ENCODE peak calls at places on chromosomes 16 and 17, in nine cellular contexts. I, Q, Y, E, D, G, W, H and J are unnamed samples. For H3K27me3, the result is how much of the 10 kb centered on the place peaks cover.

GRCh38 chr16:3837851-3838564 is 42.5 kb downstream of the CREBBP start:
- DNase-seq in I (no peak), Q (no peak), Y (no peak), E (no peak), D (no peak), G (no peak), W (no peak), H (no peak), J (no peak)

GRCh38 chr17:80449194-80449929 is 27.0 kb downstream of the NPTX1 start:
- DNase-seq in I (no peak), Q (no peak), Y (no peak), E (no peak), D (no peak), G (no peak), W (no peak), H (no peak), J (no peak)

GRCh38 chr17:81821603-81822311 is 11.3 kb downstream of the MCRIP1 start:
- DNase-seq in I (peak), Q (peak), Y (no peak), E (no peak), D (peak), G (no peak), W (peak), H (peak), J (no peak)

GRCh38 chr16:31352344-31353115 is 2.4 kb upstream of the ITGAX start:
- DNase-seq in I (no peak), Q (no peak), Y (no peak), E (no peak), D (no peak), G (no peak), W (no peak), H (no peak), J (no peak)

GRCh38 chr17:42184717-42185496 is at the start of gene HCRT:
- DNase-seq in I (no peak), Q (no peak), Y (no peak), E (no peak), D (no peak), G (no peak), W (no peak), H (no peak), J (no peak)

GRCh38 chr17:72273301-72274056 is 152.7 kb downstream of the SOX9 start:
- DNase-seq in I (peak), Q (no peak), Y (no peak), E (no peak), D (no peak), G (no peak), W (no peak), H (peak), J (no peak)

GRCh38 chr17:29619251-29619650 is 3.5 kb downstream of the CORO6 start:
- DNase-seq in I (peak), Q (no peak), Y (no peak), E (no peak), D (no peak), G (no peak), W (peak), H (no peak), J (no peak)

GRCh38 chr16:75695708-75696107 is 5.6 kb downstream of the DUXB start:
- DNase-seq in I (no peak), Q (no peak), Y (no peak), E (no peak), D (no peak), G (no peak), W (peak), H (no peak), J (no peak)

GRCh38 chr16:15975172-15975571 is 25.8 kb downstream of the ABCC1 start:
- DNase-seq in I (no peak), Q (no peak), Y (no peak), E (no peak), D (no peak), G (no peak), W (no peak), H (no peak), J (no peak)

GRCh38 chr16:87443031-87443430 is 49.8 kb downstream of the ZCCHC14 start:
- DNase-seq in I (no peak), Q (no peak), Y (no peak), E (no peak), D (no peak), G (no peak), W (no peak), H (no peak), J (no peak)

GRCh38 chr17:32742686-32743538 is 134.0 kb downstream of the MYO1D start:
- DNase-seq in I (no peak), Q (no peak), Y (no peak), E (no peak), D (no peak), G (no peak), W (no peak), H (no peak), J (no peak)

GRCh38 chr17:3843935-3844516 is 2.0 kb downstream of the NCBP3 start:
- DNase-seq in I (no peak), Q (no peak), Y (peak), E (no peak), D (no peak), G (peak), W (peak), H (peak), J (peak)

GRCh38 chr16:49471038-49471727 is 97.6 kb downstream of the C16orf78 start:
- DNase-seq in I (no peak), Q (no peak), Y (no peak), E (no peak), D (no peak), G (no peak), W (peak), H (no peak), J (no peak)

GRCh38 chr17:74524751-74525725 is 6.2 kb downstream of the CD300LB start:
- DNase-seq in I (no peak), Q (no peak), Y (no peak), E (no peak), D (peak), G (no peak), W (peak), H (no peak), J (no peak)

GRCh38 chr17:72618018-72618509 is 474.4 kb downstream of the SLC39A11 start:
- DNase-seq in I (no peak), Q (no peak), Y (peak), E (no peak), D (no peak), G (no peak), W (peak), H (peak), J (peak)

GRCh38 chr17:65370669-65371126 is 190.8 kb downstream of the AXIN2 start:
- DNase-seq in I (no peak), Q (no peak), Y (no peak), E (no peak), D (no peak), G (no peak), W (peak), H (peak), J (no peak)

GRCh38 chr17:73269791-73270190 is 8.1 kb upstream of the CPSF4L start:
- DNase-seq in I (no peak), Q (no peak), Y (no peak), E (no peak), D (no peak), G (no peak), W (no peak), H (no peak), J (no peak)

GRCh38 chr17:2030779-2031163 is 818 bp downstream of the DPH1 start:
- DNase-seq in I (no peak), Q (no peak), Y (no peak), E (peak), D (no peak), G (no peak), W (peak), H (no peak), J (no peak)

GRCh38 chr17:17408236-17408794 is 68.5 kb upstream of the MED9 start:
- DNase-seq in I (peak), Q (no peak), Y (no peak), E (no peak), D (peak), G (no peak), W (no peak), H (peak), J (no peak)

GRCh38 chr16:10877472-10877946 is 507 bp downstream of the CIITA start:
- DNase-seq in I (no peak), Q (no peak), Y (no peak), E (no peak), D (no peak), G (no peak), W (no peak), H (no peak), J (no peak)
- H3K27me3 ChIP-seq in I (under half), Q (half or more), Y (under half), E (under half), D (under half), G (under half), W (half or more), H (under half), J (under half)

GRCh38 chr16:77439106-77439505 is 4.3 kb upstream of the ADAMTS18 start:
- DNase-seq in I (no peak), Q (no peak), Y (no peak), E (no peak), D (no peak), G (no peak), W (no peak), H (no peak), J (no peak)
- H3K27me3 ChIP-seq in I (under half), Q (half or more), Y (under half), E (under half), D (under half), G (under half), W (under half), H (under half), J (under half)

DNA sequence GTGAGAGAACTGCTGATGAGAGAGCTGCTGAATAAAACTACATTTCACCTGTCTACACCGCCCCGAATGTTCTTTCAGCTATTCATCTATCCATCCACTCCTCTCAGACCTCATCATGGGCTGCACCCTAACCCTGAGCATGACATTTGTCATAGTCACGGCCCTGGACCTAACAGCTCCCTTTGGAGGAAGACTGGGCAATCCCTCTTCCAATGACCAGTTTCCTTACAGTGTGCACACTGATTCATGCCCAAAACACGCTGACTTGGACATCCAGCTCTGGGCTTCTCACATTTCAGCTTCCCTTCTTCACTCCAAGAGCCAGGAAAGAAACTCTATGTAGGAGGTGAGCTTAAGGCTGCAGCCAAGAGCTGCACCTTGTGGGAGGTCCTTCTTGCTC is 41.8 kb upstream of the ARL4D start:
- DNase-seq in I (peak), Q (no peak), Y (no peak), E (peak), D (no peak), G (no peak), W (no peak), H (peak), J (no peak)
- H3K27me3 ChIP-seq in I (under half), Q (under half), Y (under half), E (under half), D (under half), G (under half), W (under half), H (under half), J (under half)

DNA sequence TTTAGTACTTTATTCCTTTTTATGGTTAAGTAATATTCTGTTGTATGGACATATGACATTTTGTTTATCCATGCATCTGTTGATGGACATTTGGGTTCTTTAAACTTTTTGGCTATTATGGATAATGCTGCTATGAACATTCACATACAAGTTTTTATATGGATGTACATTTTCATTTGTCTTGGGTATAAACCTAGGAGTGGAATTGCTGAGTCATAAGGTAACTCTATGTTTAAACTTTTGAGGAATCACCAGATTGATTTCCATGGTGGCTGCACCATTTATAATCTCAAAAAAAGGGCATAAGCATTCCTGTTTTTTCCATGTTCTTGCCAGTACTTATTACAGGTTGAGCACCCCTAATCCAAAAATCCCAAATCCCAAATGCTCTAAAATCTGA is 90.3 kb upstream of the CRHR1 start:
- DNase-seq in I (no peak), Q (no peak), Y (no peak), E (no peak), D (no peak), G (no peak), W (no peak), H (no peak), J (no peak)
- H3K27me3 ChIP-seq in I (under half), Q (half or more), Y (under half), E (under half), D (under half), G (under half), W (under half), H (half or more), J (under half)

GRCh38 chr17:47736501-47737211 is 3.6 kb downstream of the TBX21 start:
- DNase-seq in I (no peak), Q (no peak), Y (no peak), E (no peak), D (peak), G (no peak), W (no peak), H (no peak), J (no peak)
- H3K27me3 ChIP-seq in I (half or more), Q (half or more), Y (under half), E (half or more), D (under half), G (under half), W (half or more), H (under half), J (under half)

GRCh38 chr16:88965826-88966480 is 11.1 kb downstream of the CBFA2T3 start:
- DNase-seq in I (no peak), Q (no peak), Y (no peak), E (no peak), D (no peak), G (no peak), W (no peak), H (no peak), J (no peak)
- H3K27me3 ChIP-seq in I (half or more), Q (half or more), Y (under half), E (under half), D (half or more), G (under half), W (under half), H (under half), J (under half)

GRCh38 chr16:1088295-1089170 is 7.5 kb downstream of the C1QTNF8 start:
- DNase-seq in I (no peak), Q (no peak), Y (no peak), E (no peak), D (no peak), G (no peak), W (no peak), H (no peak), J (no peak)

GRCh38 chr16:1090620-1091587 is 5.1 kb downstream of the C1QTNF8 start:
- DNase-seq in I (no peak), Q (peak), Y (no peak), E (no peak), D (no peak), G (no peak), W (no peak), H (no peak), J (no peak)

GRCh38 chr16:1091992-1092552 is 4.0 kb downstream of the C1QTNF8 start:
- DNase-seq in I (no peak), Q (no peak), Y (no peak), E (no peak), D (no peak), G (no peak), W (no peak), H (no peak), J (no peak)

GRCh38 chr16:1089439-1089821 is 6.6 kb downstream of the C1QTNF8 start:
- DNase-seq in I (no peak), Q (peak), Y (no peak), E (no peak), D (no peak), G (no peak), W (no peak), H (no peak), J (no peak)

DNA sequence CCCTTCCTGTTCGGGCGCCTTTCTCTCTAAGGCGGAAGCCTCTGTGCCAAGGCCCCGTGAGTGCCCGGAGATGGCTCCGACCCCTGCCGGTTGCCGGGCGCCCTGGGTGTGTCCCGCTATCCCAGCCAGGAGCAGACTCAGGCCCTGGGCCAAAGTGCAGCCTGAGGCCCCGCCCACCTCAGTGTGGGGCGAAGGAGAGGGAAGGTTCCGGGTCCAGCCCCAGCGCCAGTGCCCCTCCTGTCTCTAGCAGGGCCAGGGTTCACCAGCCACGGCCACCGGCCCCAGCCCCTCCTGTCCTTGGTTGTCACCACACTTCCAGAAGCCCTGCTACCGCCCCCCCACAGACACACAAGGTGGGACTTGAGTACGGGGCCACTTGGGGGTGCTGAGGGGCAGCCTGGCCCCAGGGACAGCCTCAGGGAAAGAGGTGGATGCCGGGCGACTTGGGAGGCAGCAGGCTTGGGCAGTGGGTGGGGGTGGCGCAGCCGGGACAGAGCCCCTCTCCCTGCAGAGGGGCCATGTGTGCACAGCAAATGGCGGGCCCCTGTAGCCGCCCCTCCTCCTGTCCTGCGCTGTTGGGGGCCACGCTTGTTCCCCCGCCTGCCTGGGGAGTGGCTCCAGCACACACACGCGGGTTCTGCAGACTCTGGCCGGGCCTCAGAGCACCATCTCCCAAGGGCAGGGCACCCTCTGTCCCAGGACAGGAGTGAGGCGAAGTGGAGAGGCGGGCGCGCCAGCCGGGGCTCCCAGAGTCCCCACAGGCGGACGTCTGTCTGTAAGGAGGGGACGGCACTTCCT is 6.0 kb downstream of the C1QTNF8 start:
- DNase-seq in I (no peak), Q (peak), Y (no peak), E (no peak), D (no peak), G (no peak), W (no peak), H (peak), J (no peak)
- H3K27me3 ChIP-seq in I (under half), Q (half or more), Y (under half), E (under half), D (half or more), G (under half), W (under half), H (under half), J (under half)

GRCh38 chr17:38604479-38605229 is 1.1 kb downstream of the SRCIN1 start:
- DNase-seq in I (no peak), Q (no peak), Y (no peak), E (no peak), D (no peak), G (no peak), W (peak), H (no peak), J (peak)
- H3K27me3 ChIP-seq in I (half or more), Q (half or more), Y (under half), E (half or more), D (under half), G (under half), W (under half), H (under half), J (under half)

GRCh38 chr17:7262192-7263070 is at the start of gene CLDN7:
- DNase-seq in I (no peak), Q (no peak), Y (no peak), E (no peak), D (peak), G (peak), W (peak), H (peak), J (no peak)

GRCh38 chr17:7261377-7262191 is 694 bp downstream of the CLDN7 start:
- DNase-seq in I (no peak), Q (no peak), Y (no peak), E (no peak), D (no peak), G (peak), W (peak), H (no peak), J (no peak)

GRCh38 chr17:7260601-7261376 is 1.5 kb downstream of the CLDN7 start:
- DNase-seq in I (no peak), Q (no peak), Y (no peak), E (no peak), D (peak), G (peak), W (peak), H (peak), J (no peak)

GRCh38 chr17:7263071-7263800 is 958 bp upstream of the CLDN7 start:
- DNase-seq in I (no peak), Q (no peak), Y (no peak), E (no peak), D (peak), G (no peak), W (peak), H (peak), J (no peak)

GRCh38 chr17:7263801-7264078 is 1.5 kb upstream of the CLDN7 start:
- DNase-seq in I (no peak), Q (no peak), Y (no peak), E (no peak), D (no peak), G (no peak), W (no peak), H (no peak), J (no peak)
- H3K27me3 ChIP-seq in I (under half), Q (half or more), Y (under half), E (under half), D (under half), G (under half), W (under half), H (under half), J (under half)

GRCh38 chr17:66545918-66546317 is 243.5 kb downstream of the PRKCA start:
- DNase-seq in I (no peak), Q (no peak), Y (no peak), E (no peak), D (no peak), G (no peak), W (no peak), H (no peak), J (no peak)
- H3K27me3 ChIP-seq in I (under half), Q (under half), Y (under half), E (under half), D (under half), G (under half), W (under half), H (under half), J (under half)